ENCODE peak calls at places on chromosome 20, in eight cellular contexts. K is T47D; Y is psoas muscle; S is activated T-cell treated with anti-CD3 and anti-CD28 coated beads, Interleukin-2, amount 50 U/mL, for 1 hour; Q is NCI-H1092 treated with DMSO at 0.1 percent for 48 hours; O is NCI-H748 treated with DMSO at 0.1 percent for 48 hours; D is stimulated activated CD4-positive, alpha-beta T cell treated with anti-CD3 and anti-CD28 coated beads, Interleukin-2, amount 100 ng/mL, for 48 hours; N is neuronal stem cell. A is an unnamed sample.

GRCh38 chr20:23161244-23161875 is 75.2 kb upstream of the CD93 start:
- DNase-seq in D (no peak), N (no peak), S (no peak), Q (no peak), K (no peak), O (no peak), Y (no peak), A (no peak)

GRCh38 chr20:22214296-22214695 is 370.1 kb downstream of the FOXA2 start:
- DNase-seq in Q (no peak), O (no peak), D (no peak), K (no peak), N (no peak), S (no peak), Y (no peak), A (no peak)

GRCh38 chr20:49889943-49890650 is 25.2 kb downstream of the SPATA2 start:
- DNase-seq in K (no peak), D (no peak), S (no peak), O (no peak), Q (no peak), N (no peak), Y (no peak), A (no peak)

GRCh38 chr20:1277529-1278322 is 11.6 kb downstream of the SNPH start:
- DNase-seq in N (no peak), Y (no peak), Q (no peak), D (no peak), S (no peak), K (no peak), O (no peak), A (no peak)

GRCh38 chr20:35575958-35576357 is 34.1 kb downstream of the ERGIC3 start:
- DNase-seq in S (no peak), Q (no peak), D (no peak), O (peak), N (no peak), Y (peak), K (peak), A (no peak)

GRCh38 chr20:32484221-32485125 is 100.7 kb downstream of the NOL4L start:
- DNase-seq in O (peak), S (peak), K (no peak), Y (peak), N (no peak), D (no peak), Q (peak), A (no peak)

GRCh38 chr20:35327074-35327976 is 35.1 kb upstream of the FAM83C start:
- DNase-seq in Q (no peak), N (no peak), D (no peak), Y (no peak), O (no peak), K (no peak), S (no peak), A (no peak)

GRCh38 chr20:61500791-61501321 is 248.8 kb downstream of the CDH4 start:
- DNase-seq in S (no peak), Q (no peak), K (no peak), N (no peak), D (no peak), Y (no peak), O (no peak), A (no peak)

GRCh38 chr20:51542033-51542893 is at the start of gene NFATC2:
- DNase-seq in O (no peak), Q (peak), K (peak), Y (peak), N (no peak), D (no peak), S (peak), A (peak)

GRCh38 chr20:33814238-33814712 is 3.1 kb downstream of the CHMP4B start:
- DNase-seq in Q (no peak), Y (no peak), S (no peak), N (no peak), D (no peak), O (no peak), K (no peak), A (no peak)

GRCh38 chr20:47502801-47503239 is 1.1 kb downstream of the NCOA3 start:
- DNase-seq in D (no peak), N (peak), O (peak), K (no peak), S (no peak), Q (peak), Y (no peak), A (no peak)

GRCh38 chr20:63214514-63214913 is 1.4 kb downstream of the YTHDF1 start:
- DNase-seq in S (no peak), N (no peak), Y (no peak), K (no peak), Q (no peak), D (no peak), O (no peak), A (no peak)

GRCh38 chr20:17395729-17396128 is 135.4 kb downstream of the BFSP1 start:
- DNase-seq in D (no peak), N (no peak), O (peak), S (no peak), Y (no peak), K (no peak), Q (no peak), A (no peak)

GRCh38 chr20:36744764-36745191 is 1.1 kb downstream of the NDRG3 start:
- DNase-seq in N (no peak), O (no peak), Q (no peak), K (peak), D (no peak), Y (peak), S (no peak), A (no peak)

GRCh38 chr20:4406627-4407026 is 315.1 kb upstream of the PRND start:
- DNase-seq in O (no peak), Q (no peak), K (no peak), S (no peak), N (no peak), D (no peak), Y (no peak), A (no peak)

GRCh38 chr20:36112112-36112511 is 42.4 kb upstream of the EPB41L1 start:
- DNase-seq in D (no peak), N (no peak), O (no peak), K (peak), Y (no peak), S (no peak), Q (no peak), A (no peak)

GRCh38 chr20:50283922-50284810 is 93.5 kb downstream of the CEBPB start:
- DNase-seq in K (no peak), N (no peak), S (no peak), O (no peak), Q (no peak), Y (peak), D (peak), A (no peak)

GRCh38 chr20:39775110-39775509 is 813.0 kb downstream of the DHX35 start:
- DNase-seq in D (no peak), Q (peak), N (no peak), O (no peak), K (no peak), S (no peak), Y (peak), A (no peak)

GRCh38 chr20:62808211-62808865 is 3.7 kb downstream of the OGFR start:
- DNase-seq in S (peak), Y (peak), N (peak), K (peak), Q (peak), D (peak), O (no peak), A (peak)

GRCh38 chr20:2796011-2796660 is 4.3 kb downstream of the CPXM1 start:
- DNase-seq in Q (no peak), Y (no peak), O (no peak), K (no peak), D (no peak), S (no peak), N (no peak), A (no peak)

GRCh38 chr20:48875914-48876240 is 45.6 kb upstream of the ARFGEF2 start:
- DNase-seq in Y (no peak), N (no peak), S (no peak), Q (no peak), K (no peak), O (no peak), D (no peak), A (no peak)

GRCh38 chr20:1173698-1174097 is 11.1 kb downstream of the TMEM74B start:
- DNase-seq in O (no peak), K (no peak), Y (no peak), D (no peak), S (no peak), N (no peak), Q (no peak), A (no peak)

GRCh38 chr20:52490715-52491430 is 299.3 kb upstream of the ZFP64 start:
- DNase-seq in K (no peak), D (no peak), O (no peak), S (no peak), Q (no peak), Y (no peak), N (no peak), A (no peak)

GRCh38 chr20:20010639-20011500 is 6.3 kb upstream of the NAA20 start:
- DNase-seq in Y (no peak), N (no peak), O (peak), D (no peak), Q (peak), K (no peak), S (no peak), A (no peak)

GRCh38 chr20:36737183-36737499 is 8.7 kb downstream of the NDRG3 start:
- DNase-seq in N (no peak), Q (no peak), Y (no peak), K (no peak), D (no peak), O (no peak), S (no peak), A (no peak)

GRCh38 chr20:208937-209566 is 18.0 kb upstream of the DEFB129 start:
- DNase-seq in Y (no peak), O (peak), K (no peak), D (no peak), S (no peak), N (no peak), Q (peak), A (peak)

A was measured in GM18507.